ENCODE peak calls at places on chromosomes 4 and X, in four cellular contexts. One of them, this sample, is unnamed.

GRCh38 chr4:169133932-169134331 is 123.9 kb upstream of the CBR4 start:
- DNase-seq in AG10803: no peak
- DNase-seq in adrenal gland: no peak
- DNase-seq in psoas muscle: no peak
- DNase-seq in this sample: no peak

GRCh38 chr4:104524591-104524990 is 29.9 kb upstream of the CXXC4 start:
- DNase-seq in AG10803: no peak
- DNase-seq in adrenal gland: no peak
- DNase-seq in psoas muscle: no peak
- DNase-seq in this sample: no peak

GRCh38 chr4:74206088-74206826 is 48.3 kb downstream of the MTHFD2L start:
- DNase-seq in AG10803: peak; percentile 57
- DNase-seq in adrenal gland: no peak
- DNase-seq in psoas muscle: no peak
- DNase-seq in this sample: no peak

GRCh38 chrX:19334945-19335626 is 8.6 kb upstream of the PDHA1 start:
- DNase-seq in AG10803: no peak
- DNase-seq in adrenal gland: no peak
- DNase-seq in psoas muscle: no peak
- DNase-seq in this sample: no peak

GRCh38 chrX:43175428-43175827 is 397.5 kb upstream of the PPP1R2C start:
- DNase-seq in AG10803: peak; percentile 0
- DNase-seq in adrenal gland: no peak
- DNase-seq in psoas muscle: no peak
- DNase-seq in this sample: no peak

GRCh38 chr4:185682236-185682635 is 129.8 kb downstream of the SORBS2 start:
- DNase-seq in AG10803: peak; percentile 73
- DNase-seq in adrenal gland: no peak
- DNase-seq in psoas muscle: no peak
- DNase-seq in this sample: no peak

GRCh38 chr4:147597561-147597960 is 19.6 kb upstream of the TMEM184C start:
- DNase-seq in AG10803: no peak
- DNase-seq in adrenal gland: no peak
- DNase-seq in psoas muscle: no peak
- DNase-seq in this sample: no peak

GRCh38 chrX:15985937-15986336 is 131.3 kb upstream of the AP1S2 start:
- DNase-seq in AG10803: no peak
- DNase-seq in adrenal gland: no peak
- DNase-seq in psoas muscle: no peak
- DNase-seq in this sample: no peak

GRCh38 chrX:136880003-136880451 is 498 bp downstream of the RBMX start:
- DNase-seq in AG10803: no peak
- DNase-seq in adrenal gland: peak; percentile 39
- DNase-seq in psoas muscle: peak; percentile 30
- DNase-seq in this sample: no peak

DNA sequence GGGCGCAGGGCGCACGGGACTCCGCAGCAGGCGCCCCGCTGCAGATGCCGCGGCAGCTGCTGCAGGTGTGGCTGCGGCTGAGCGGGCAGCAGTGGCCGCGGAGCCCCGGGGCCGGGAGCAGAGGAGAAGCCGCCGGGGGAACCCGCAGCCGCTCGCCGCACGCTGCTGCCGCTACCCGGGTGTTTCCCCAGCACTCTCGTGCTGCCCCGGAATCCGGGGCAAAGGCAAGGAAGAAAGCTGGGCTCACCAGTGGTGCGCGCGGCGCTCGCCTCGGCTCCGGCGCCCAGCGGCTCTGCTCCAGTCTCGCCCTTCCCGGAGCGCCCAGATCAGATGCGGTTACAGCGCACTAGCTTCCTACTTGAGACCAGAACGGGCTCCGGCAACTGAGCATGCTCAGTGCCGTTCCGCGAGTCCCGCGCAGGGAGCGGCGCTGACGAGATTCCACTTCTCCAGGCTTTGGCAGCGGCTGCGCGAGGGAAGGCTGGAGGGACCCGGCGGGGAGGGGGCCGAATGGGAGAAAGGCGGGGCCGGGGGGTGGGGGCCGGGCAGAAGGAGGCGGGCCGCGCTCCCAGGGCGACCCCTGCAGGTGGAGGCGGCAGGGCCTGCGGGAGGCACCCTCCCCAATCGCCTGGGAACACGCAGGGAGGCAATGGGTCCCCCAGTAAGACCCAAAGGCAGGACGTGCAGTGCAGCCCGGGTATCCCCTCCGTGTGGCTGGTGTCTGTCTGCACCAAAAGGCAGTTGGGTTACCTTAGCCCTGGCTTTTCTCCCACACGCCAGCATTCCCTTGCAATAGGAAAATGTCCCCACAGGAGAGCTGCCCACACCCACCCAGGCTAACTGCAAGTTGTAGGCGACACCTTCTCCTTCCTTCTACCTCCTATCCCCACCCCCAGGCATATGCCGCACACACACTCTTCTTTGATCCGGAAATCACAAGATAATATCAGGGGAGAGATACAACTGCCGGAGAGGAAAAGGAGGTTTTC is at the start of gene APBB2:
- DNase-seq in AG10803: peak; percentile 96
- DNase-seq in adrenal gland: peak; percentile 96
- DNase-seq in psoas muscle: peak; percentile 94
- DNase-seq in this sample: peak; percentile 92
- TF ChIP-seq CTCF in AG10803: peak; percentile 58
- TF ChIP-seq CTCF in adrenal gland: peak; percentile 60
- TF ChIP-seq CTCF in psoas muscle: peak; percentile 84
- TF ChIP-seq CTCF in this sample: no peak

GRCh38 chr4:183960021-183960420 is 54.9 kb downstream of the STOX2 start:
- DNase-seq in AG10803: peak; percentile 12
- DNase-seq in adrenal gland: peak; percentile 75
- DNase-seq in psoas muscle: peak; percentile 43
- DNase-seq in this sample: peak; percentile 39
- H3K4me3 ChIP-seq in AG10803: no peak overlapping the region
- H3K4me3 ChIP-seq in adrenal gland: no peak overlapping the region
- H3K4me3 ChIP-seq in psoas muscle: peak overlapping the region; percentile 54
- H3K4me3 ChIP-seq in this sample: no peak overlapping the region

DNA sequence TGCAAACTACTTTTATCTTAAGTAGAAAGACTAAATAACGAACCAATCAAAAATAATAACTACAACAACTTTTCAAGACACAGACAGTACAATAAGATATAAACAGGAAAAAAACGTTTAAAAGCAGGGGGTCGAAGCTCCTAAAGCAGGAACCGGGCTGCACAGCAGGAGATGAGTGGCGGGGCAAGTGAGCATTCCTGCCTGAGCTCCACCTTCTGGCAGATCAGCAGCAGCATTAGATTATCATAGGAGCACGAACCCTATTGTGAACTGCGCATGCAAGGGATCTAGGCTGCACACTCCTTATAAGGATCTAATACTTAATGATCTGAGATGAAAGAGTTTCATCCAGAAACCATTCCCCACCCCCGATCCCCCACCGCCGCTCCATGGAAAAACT is 146.2 kb downstream of the TEX11 start:
- DNase-seq in AG10803: no peak
- DNase-seq in adrenal gland: no peak
- DNase-seq in psoas muscle: no peak
- DNase-seq in this sample: no peak
- TF ChIP-seq CTCF in AG10803: no peak
- TF ChIP-seq CTCF in adrenal gland: no peak
- TF ChIP-seq CTCF in psoas muscle: no peak
- TF ChIP-seq CTCF in this sample: no peak

GRCh38 chr4:142566780-142567179 is 279.3 kb downstream of the INPP4B start:
- DNase-seq in AG10803: no peak
- DNase-seq in adrenal gland: no peak
- DNase-seq in psoas muscle: no peak
- DNase-seq in this sample: no peak

GRCh38 chr4:142566243-142566642 is 279.9 kb downstream of the INPP4B start:
- DNase-seq in AG10803: no peak
- DNase-seq in adrenal gland: no peak
- DNase-seq in psoas muscle: no peak
- DNase-seq in this sample: no peak

GRCh38 chr4:142567199-142567598 is 278.9 kb downstream of the INPP4B start:
- DNase-seq in AG10803: no peak
- DNase-seq in adrenal gland: no peak
- DNase-seq in psoas muscle: no peak
- DNase-seq in this sample: no peak

GRCh38 chr4:142565771-142566170 is 280.3 kb downstream of the INPP4B start:
- DNase-seq in AG10803: no peak
- DNase-seq in adrenal gland: no peak
- DNase-seq in psoas muscle: no peak
- DNase-seq in this sample: no peak

DNA sequence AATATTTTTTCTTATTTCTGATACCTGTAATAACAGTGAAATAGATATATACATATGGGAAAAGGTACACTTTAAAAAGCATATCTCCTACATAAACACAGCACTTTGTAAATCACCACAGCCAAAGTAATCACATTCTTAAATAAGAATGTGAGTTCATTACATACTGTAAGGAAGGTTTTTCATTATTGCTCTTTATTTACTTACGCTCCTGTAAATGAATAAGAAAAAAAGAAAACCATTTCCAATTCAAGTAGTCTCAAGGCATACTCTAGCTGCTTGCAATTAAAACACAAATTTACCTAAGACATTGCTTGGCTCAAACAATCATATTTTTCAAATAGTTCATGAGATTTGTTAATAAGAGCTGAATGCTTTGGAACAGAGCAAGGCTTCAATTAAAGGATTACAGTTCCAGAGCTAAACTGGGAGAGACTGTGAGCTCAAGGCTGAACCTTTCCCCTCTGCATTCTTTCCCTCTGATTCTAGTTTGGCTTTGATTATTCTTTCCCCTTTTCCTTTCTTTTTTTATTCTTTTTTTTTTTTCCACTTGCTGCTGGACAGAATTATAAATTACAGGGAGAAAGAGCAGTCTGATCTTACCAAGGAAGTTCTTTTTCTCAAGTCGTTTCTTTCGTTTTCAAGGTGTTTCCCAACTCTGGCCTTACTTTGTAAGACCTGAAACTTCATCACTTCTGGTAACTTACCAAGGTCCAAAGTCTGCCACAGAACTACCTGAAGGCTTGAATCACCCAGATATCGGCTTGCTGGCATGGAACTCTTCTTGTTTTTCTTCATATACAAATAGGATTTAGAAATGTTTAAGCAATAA is 278.3 kb downstream of the INPP4B start:
- DNase-seq in AG10803: peak; percentile 43
- DNase-seq in adrenal gland: no peak
- DNase-seq in psoas muscle: no peak
- DNase-seq in this sample: no peak
- H3K4me3 ChIP-seq in AG10803: peak overlapping the region; percentile 3
- H3K4me3 ChIP-seq in adrenal gland: no peak overlapping the region
- H3K4me3 ChIP-seq in psoas muscle: no peak overlapping the region
- H3K4me3 ChIP-seq in this sample: no peak overlapping the region

GRCh38 chr4:107701565-107701964 is 18.5 kb downstream of the PAPSS1 start:
- DNase-seq in AG10803: no peak
- DNase-seq in adrenal gland: no peak
- DNase-seq in psoas muscle: no peak
- DNase-seq in this sample: no peak
- TF ChIP-seq CTCF in AG10803: no peak
- TF ChIP-seq CTCF in adrenal gland: no peak
- TF ChIP-seq CTCF in psoas muscle: no peak
- TF ChIP-seq CTCF in this sample: no peak

DNA sequence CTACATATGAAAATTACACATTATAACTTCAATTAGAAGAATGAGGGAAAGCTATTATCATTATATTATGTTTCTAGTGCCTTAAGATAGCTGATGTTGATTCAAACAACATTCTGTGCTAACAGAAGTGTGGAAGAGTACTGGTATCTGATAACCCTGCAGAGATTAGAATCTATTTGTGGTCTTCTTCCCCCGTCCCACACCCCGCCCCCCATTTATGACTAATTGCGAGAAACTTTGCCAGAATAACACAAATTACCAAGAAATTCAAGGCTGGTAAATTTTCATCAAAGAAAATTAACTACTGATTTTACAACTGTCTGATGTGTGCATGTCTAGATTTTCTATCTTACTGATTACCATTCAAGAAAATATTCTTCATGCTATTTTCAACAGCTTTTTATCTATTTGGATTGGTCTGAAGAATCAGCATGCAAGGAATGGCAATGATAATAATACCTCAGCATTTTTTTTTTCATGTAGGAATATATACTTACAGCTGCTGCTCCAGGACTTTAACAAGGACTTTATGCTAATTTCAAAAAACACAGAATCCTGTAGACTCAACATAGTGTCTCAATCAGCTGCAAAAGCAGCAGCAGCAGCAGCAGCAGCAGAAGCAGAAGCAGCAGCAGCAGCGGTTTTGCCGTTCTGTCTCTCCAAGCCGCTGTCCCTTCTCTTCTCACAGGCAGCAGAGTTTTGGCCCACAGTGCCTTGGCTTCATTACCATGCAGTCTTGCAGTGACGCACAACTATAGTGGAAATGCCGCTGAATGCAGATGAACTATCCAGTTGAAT is 126.7 kb downstream of the FRYL start:
- DNase-seq in AG10803: peak; percentile 44
- DNase-seq in adrenal gland: peak; percentile 66
- DNase-seq in psoas muscle: peak; percentile 48
- DNase-seq in this sample: peak; percentile 37
- H3K4me3 ChIP-seq in AG10803: no peak overlapping the region
- H3K4me3 ChIP-seq in adrenal gland: no peak overlapping the region
- H3K4me3 ChIP-seq in psoas muscle: peak overlapping the region; percentile 44
- H3K4me3 ChIP-seq in this sample: no peak overlapping the region

GRCh38 chr4:31791666-31792065 is 1071.5 kb downstream of the PCDH7 start:
- DNase-seq in AG10803: no peak
- DNase-seq in adrenal gland: no peak
- DNase-seq in psoas muscle: no peak
- DNase-seq in this sample: no peak

GRCh38 chr4:31788676-31789075 is 1068.5 kb downstream of the PCDH7 start:
- DNase-seq in AG10803: no peak
- DNase-seq in adrenal gland: no peak
- DNase-seq in psoas muscle: no peak
- DNase-seq in this sample: no peak

GRCh38 chr4:31793907-31794306 is 1073.7 kb downstream of the PCDH7 start:
- DNase-seq in AG10803: no peak
- DNase-seq in adrenal gland: no peak
- DNase-seq in psoas muscle: no peak
- DNase-seq in this sample: no peak
- TF ChIP-seq CTCF in AG10803: peak; percentile 12
- TF ChIP-seq CTCF in adrenal gland: no peak
- TF ChIP-seq CTCF in psoas muscle: peak; percentile 5
- TF ChIP-seq CTCF in this sample: no peak

This sample was measured in lower leg skin.